ENCODE peak calls at places on chromosomes 13 and 19, in four cellular contexts. L, P, S and D are unnamed samples.

GRCh38 chr13:113838711-113839201 is 25.1 kb downstream of the GAS6 start:
- DNase-seq in P (no peak), S (no peak), L (no peak), D (no peak)

GRCh38 chr19:47651132-47651531 is 42.2 kb downstream of the BICRA start:
- DNase-seq in P (no peak), S (no peak), L (no peak), D (no peak)

GRCh38 chr19:5036733-5037681 is 68.1 kb downstream of the KDM4B start:
- DNase-seq in L (no peak), P (peak), S (no peak), D (no peak)

GRCh38 chr19:30324982-30325381 is 47.2 kb upstream of the ZNF536 start:
- DNase-seq in P (no peak), S (no peak), L (no peak), D (no peak)

GRCh38 chr19:6220385-6221191 is 59.2 kb downstream of the MLLT1 start:
- DNase-seq in P (no peak), S (no peak), L (no peak), D (no peak)

GRCh38 chr13:43058318-43058674 is 34.9 kb downstream of the DNAJC15 start:
- DNase-seq in S (no peak), P (no peak), L (peak), D (no peak)

GRCh38 chr13:77480071-77480470 is 55.4 kb upstream of the SCEL start:
- DNase-seq in S (no peak), L (no peak), P (no peak), D (no peak)

GRCh38 chr13:80297094-80297493 is 43.8 kb downstream of the SPRY2 start:
- DNase-seq in P (no peak), L (no peak), S (no peak), D (no peak)

GRCh38 chr13:41075034-41075433 is 13.7 kb downstream of the WBP4 start:
- DNase-seq in P (peak), L (no peak), S (peak), D (no peak)

GRCh38 chr19:18017275-18018083 is 9.5 kb downstream of the ARRDC2 start:
- DNase-seq in L (no peak), S (peak), P (no peak), D (no peak)

GRCh38 chr13:79222427-79223205 is 183.4 kb downstream of the RBM26 start:
- DNase-seq in L (no peak), S (no peak), P (no peak), D (no peak)

GRCh38 chr19:8001995-8002849 is 3.2 kb downstream of the ELAVL1 start:
- DNase-seq in P (peak), L (peak), S (peak), D (peak)

GRCh38 chr13:92074658-92075057 is 676.2 kb downstream of the GPC5 start:
- DNase-seq in P (peak), S (no peak), L (peak), D (no peak)

GRCh38 chr19:10812902-10813404 is 23.1 kb downstream of the TMED1 start:
- DNase-seq in S (peak), L (no peak), P (no peak), D (no peak)

GRCh38 chr19:46515879-46516350 is 20.2 kb upstream of the PNMA8B start:
- DNase-seq in P (peak), S (peak), L (peak), D (no peak)

GRCh38 chr13:64925284-64925683 is 2304.9 kb downstream of the PCDH9 start:
- DNase-seq in L (no peak), P (no peak), S (no peak), D (no peak)

GRCh38 chr19:2339644-2340310 is 11.3 kb downstream of the SPPL2B start:
- DNase-seq in P (no peak), L (no peak), S (no peak), D (no peak)
- TF ChIP-seq ZBTB33 in P (no peak), L (no peak), S (peak), D (no peak)

GRCh38 chr13:35976126-35976525 is 155.1 kb downstream of the DCLK1 start:
- DNase-seq in P (no peak), S (no peak), L (no peak), D (no peak)
- TF ChIP-seq USF2 in P (no peak), S (no peak), L (no peak), D (no peak)

GRCh38 chr19:1133471-1133929 is 29.7 kb downstream of the GPX4 start:
- DNase-seq in L (no peak), S (peak), P (peak), D (peak)
- TF ChIP-seq ZBTB33 in L (peak), S (peak), P (no peak), D (no peak)

GRCh38 chr13:47679391-47679790 is 321.7 kb downstream of the SUCLA2 start:
- DNase-seq in P (no peak), S (no peak), L (no peak), D (no peak)
- TF ChIP-seq USF2 in P (no peak), S (no peak), L (no peak), D (no peak)

GRCh38 chr19:35253316-35254286 is 4.8 kb downstream of the LSR start:
- DNase-seq in L (peak), S (no peak), P (no peak), D (no peak)
- TF ChIP-seq ZBTB33 in L (no peak), S (no peak), P (no peak), D (no peak)

GRCh38 chr13:111295896-111296295 is 24.5 kb upstream of the TEX29 start:
- DNase-seq in L (no peak), S (no peak), P (no peak), D (no peak)
- TF ChIP-seq USF2 in L (no peak), S (no peak), P (no peak), D (no peak)

DNA sequence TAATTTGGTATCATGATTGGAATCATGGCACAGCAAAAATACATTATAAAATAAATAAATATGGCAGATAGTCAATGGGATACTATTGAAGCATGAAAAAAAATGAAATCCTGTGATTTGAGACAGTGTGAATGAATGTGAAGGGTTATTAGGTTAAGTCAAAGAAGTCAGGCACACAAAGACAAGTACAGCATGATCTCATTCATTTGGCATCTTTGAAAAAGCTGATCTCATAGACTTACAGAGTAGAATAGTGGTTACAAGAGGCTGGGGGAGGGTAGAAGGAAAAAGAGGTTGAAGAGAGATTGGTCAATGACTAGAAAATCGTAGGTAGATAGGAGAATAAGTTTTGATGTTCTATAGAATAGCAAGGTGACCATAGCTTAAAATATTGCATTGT is 295.1 kb upstream of the SLITRK5 start:
- DNase-seq in L (no peak), S (no peak), P (no peak), D (no peak)
- TF ChIP-seq ZBTB33 in L (no peak), S (no peak), P (no peak), D (no peak)